ENCODE peak calls at places on chromosomes 3 and 15, in ten cellular contexts. U is sigmoid colon; D is spleen; B is neural crest cell; N is IMR-90; C is fibroblast of the aortic adventitia; V is CD4-positive, alpha-beta T cell; F is tibial nerve; E is B cell; Z is right lobe of liver. Y is an unnamed sample.

GRCh38 chr3:65377637-65378036 is 661.1 kb downstream of the MAGI1 start:
- DNase-seq in U (no peak), D (no peak), B (no peak), N (no peak), C (no peak), V (no peak), F (no peak), E (no peak), Z (no peak), Y (no peak)

GRCh38 chr3:131735121-131735520 is 232.3 kb upstream of the MRPL3 start:
- DNase-seq in U (no peak), D (no peak), B (no peak), N (no peak), C (peak; percentile 16), V (no peak), F (no peak), E (no peak), Z (no peak), Y (no peak)

GRCh38 chr3:170725285-170725731 is 139.4 kb upstream of the SLC7A14 start:
- DNase-seq in U (no peak), D (no peak), B (no peak), N (peak; percentile 54), C (peak; percentile 82), V (no peak), F (no peak), E (no peak), Z (no peak), Y (no peak)

GRCh38 chr3:20552605-20553275 is 366.7 kb upstream of the SGO1 start:
- DNase-seq in U (peak; percentile 53), D (no peak), B (no peak), N (no peak), C (no peak), V (no peak), F (no peak), E (no peak), Z (no peak), Y (no peak)

GRCh38 chr15:88385078-88385700 is 82.0 kb downstream of the MRPL46 start:
- DNase-seq in U (no peak), D (no peak), B (no peak), N (peak; percentile 32), C (peak; percentile 75), V (no peak), F (no peak), E (no peak), Z (no peak), Y (no peak)

GRCh38 chr15:65993762-65994161 is 124.5 kb downstream of the RAB11A start:
- DNase-seq in U (no peak), D (no peak), B (no peak), N (no peak), C (no peak), V (no peak), F (no peak), E (no peak), Z (no peak), Y (no peak)

GRCh38 chr3:161551697-161552096 is 55.1 kb downstream of the OTOL1 start:
- DNase-seq in U (no peak), D (no peak), B (no peak), N (no peak), C (no peak), V (no peak), F (no peak), E (no peak), Z (no peak), Y (no peak)

GRCh38 chr3:78690806-78691205 is 1077.0 kb downstream of the ROBO1 start:
- DNase-seq in U (no peak), D (no peak), B (no peak), N (peak; percentile 81), C (peak; percentile 59), V (no peak), F (no peak), E (no peak), Z (no peak), Y (no peak)

GRCh38 chr15:58521293-58521991 is 89.7 kb downstream of the LIPC start:
- DNase-seq in U (no peak), D (peak; percentile 89), B (no peak), N (peak; percentile 84), C (peak; percentile 39), V (no peak), F (peak; percentile 24), E (no peak), Z (peak; percentile 60), Y (peak; percentile 22)

GRCh38 chr3:26621891-26622633 is 510 bp upstream of the LRRC3B start:
- DNase-seq in U (no peak), D (no peak), B (no peak), N (no peak), C (no peak), V (no peak), F (no peak), E (no peak), Z (no peak), Y (no peak)

GRCh38 chr15:57421540-57421939 is 45.2 kb downstream of the CGNL1 start:
- DNase-seq in U (no peak), D (no peak), B (no peak), N (no peak), C (no peak), V (no peak), F (no peak), E (no peak), Z (no peak), Y (no peak)
- TF ChIP-seq CTCF in U (no peak), D (no peak), B (no peak), N (no peak), C (no peak), V (no peak), F (no peak), E (no peak), Z (no peak), Y (no peak)

GRCh38 chr15:69943637-69944036 is 154.1 kb downstream of the TLE3 start:
- DNase-seq in U (no peak), D (no peak), B (no peak), N (no peak), C (no peak), V (no peak), F (no peak), E (no peak), Z (no peak), Y (no peak)

GRCh38 chr15:69945729-69946128 is 152.0 kb downstream of the TLE3 start:
- DNase-seq in U (no peak), D (no peak), B (no peak), N (no peak), C (no peak), V (no peak), F (no peak), E (no peak), Z (no peak), Y (no peak)

GRCh38 chr15:69951511-69952209 is 146.1 kb downstream of the TLE3 start:
- DNase-seq in U (no peak), D (no peak), B (no peak), N (peak; percentile 13), C (peak; percentile 1), V (no peak), F (no peak), E (no peak), Z (no peak), Y (no peak)

GRCh38 chr15:69941931-69942471 is 155.7 kb downstream of the TLE3 start:
- DNase-seq in U (no peak), D (no peak), B (no peak), N (no peak), C (no peak), V (no peak), F (no peak), E (no peak), Z (no peak), Y (no peak)

DNA sequence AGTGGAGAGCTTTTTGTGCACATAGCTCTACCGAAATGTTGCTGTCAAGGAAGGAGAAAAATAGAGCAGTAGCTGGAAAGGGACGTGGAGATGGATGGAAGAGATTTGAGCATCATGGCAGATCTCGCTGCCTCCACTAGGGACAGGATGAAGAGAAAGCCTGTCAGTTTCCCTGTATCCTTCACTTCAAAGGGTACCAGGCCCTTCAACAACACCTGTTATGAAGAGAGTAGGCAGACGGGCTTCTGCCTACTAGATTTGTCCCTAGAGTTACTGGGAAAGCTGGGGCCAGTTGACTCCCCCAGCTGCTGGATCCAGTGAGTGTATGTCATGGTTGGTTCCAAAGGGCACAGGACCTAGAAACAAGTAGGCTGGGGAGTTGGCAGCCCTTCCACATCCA is 150.8 kb downstream of the TLE3 start:
- DNase-seq in U (no peak), D (no peak), B (no peak), N (no peak), C (no peak), V (no peak), F (no peak), E (no peak), Z (no peak), Y (no peak)
- TF ChIP-seq CTCF in U (no peak), D (no peak), B (no peak), N (no peak), C (no peak), V (no peak), F (no peak), E (no peak), Z (no peak), Y (no peak)

GRCh38 chr3:155388417-155388816 is 94.9 kb upstream of the STRIT1 start:
- DNase-seq in U (no peak), D (no peak), B (no peak), N (no peak), C (no peak), V (no peak), F (no peak), E (no peak), Z (no peak), Y (no peak)

GRCh38 chr3:155386817-155387403 is 93.4 kb upstream of the STRIT1 start:
- DNase-seq in U (no peak), D (no peak), B (no peak), N (no peak), C (no peak), V (no peak), F (no peak), E (no peak), Z (no peak), Y (no peak)

GRCh38 chr3:155386306-155386705 is 92.8 kb upstream of the STRIT1 start:
- DNase-seq in U (no peak), D (no peak), B (no peak), N (no peak), C (peak; percentile 28), V (no peak), F (no peak), E (no peak), Z (no peak), Y (no peak)

GRCh38 chr3:155385896-155386295 is 92.4 kb upstream of the STRIT1 start:
- DNase-seq in U (no peak), D (no peak), B (no peak), N (no peak), C (peak; percentile 23), V (no peak), F (no peak), E (no peak), Z (no peak), Y (no peak)

GRCh38 chr3:155387571-155387970 is 94.1 kb upstream of the STRIT1 start:
- DNase-seq in U (no peak), D (no peak), B (no peak), N (no peak), C (no peak), V (no peak), F (no peak), E (no peak), Z (no peak), Y (no peak)
- TF ChIP-seq CTCF in U (no peak), D (no peak), B (no peak), N (no peak), C (no peak), V (no peak), F (no peak), E (no peak), Z (no peak), Y (no peak)

DNA sequence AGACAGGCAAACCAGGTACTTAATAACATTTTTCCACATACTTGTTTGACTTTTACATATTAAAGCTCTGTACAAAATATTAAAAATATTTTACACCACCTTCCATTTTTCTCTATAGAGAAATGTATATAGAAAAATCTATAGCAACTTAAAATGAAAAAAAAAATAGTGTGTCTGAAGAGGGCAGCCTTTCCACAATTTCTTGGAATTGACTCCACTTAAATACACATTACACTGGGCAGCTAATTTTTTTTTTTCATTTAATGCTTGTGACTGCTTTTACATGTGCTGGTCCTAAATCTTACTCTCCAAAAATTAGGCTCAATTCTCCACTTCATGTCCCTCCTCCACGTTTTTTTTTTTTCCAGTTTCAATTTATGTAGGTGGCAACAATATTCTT is 427.0 kb upstream of the RBMS3 start:
- DNase-seq in U (no peak), D (no peak), B (no peak), N (peak; percentile 45), C (peak; percentile 46), V (no peak), F (no peak), E (no peak), Z (no peak), Y (no peak)
- TF ChIP-seq CTCF in U (no peak), D (no peak), B (no peak), N (peak; percentile 47), C (no peak), V (no peak), F (no peak), E (no peak), Z (no peak), Y (no peak)

Y was measured in endothelial cell.